ENCODE peak calls at places on chromosome 6, in nine cellular contexts. X is stimulated activated CD8-positive, alpha-beta memory T cell treated with anti-CD3 and anti-CD28 coated beads, Interleukin-2, amount 100 ng/mL, for 48 hours; Y is HuH-7.5; W is astrocyte; N is Calu3; G is HTR-8/SVneo; C is Ammon's horn; P is transverse colon; Q is ELR. K is an unnamed sample.

GRCh38 chr6:105978113-105978512 is 108.0 kb upstream of the PRDM1 start:
- DNase-seq in G (no peak), Q (no peak), N (no peak), X (no peak), Y (no peak), W (no peak), P (no peak), C (no peak), K (no peak)

GRCh38 chr6:34922177-34922663 is 33.2 kb downstream of the ANKS1A start:
- DNase-seq in G (no peak), Q (peak), Y (no peak), W (peak), P (no peak), N (no peak), C (no peak), X (no peak), K (no peak)

GRCh38 chr6:2651966-2652365 is 98.8 kb downstream of the MYLK4 start:
- DNase-seq in P (no peak), C (no peak), N (no peak), Q (peak), W (no peak), Y (no peak), X (no peak), G (no peak), K (no peak)

GRCh38 chr6:35663001-35663400 is 25.7 kb downstream of the FKBP5 start:
- DNase-seq in W (no peak), Y (no peak), Q (peak), G (no peak), C (peak), X (no peak), N (no peak), P (no peak), K (no peak)

GRCh38 chr6:132190815-132191175 is 210.5 kb downstream of the MOXD1 start:
- DNase-seq in Q (peak), X (no peak), Y (no peak), W (peak), G (no peak), P (no peak), C (peak), N (no peak), K (no peak)

GRCh38 chr6:136526196-136526930 is 23.9 kb downstream of the MAP7 start:
- DNase-seq in X (no peak), P (no peak), W (peak), G (no peak), N (no peak), Q (peak), Y (no peak), C (peak), K (peak)

GRCh38 chr6:142481466-142481865 is 179.7 kb downstream of the ADGRG6 start:
- DNase-seq in C (no peak), N (no peak), Q (no peak), W (no peak), X (no peak), Y (no peak), P (no peak), G (no peak), K (no peak)

GRCh38 chr6:16358531-16359138 is 120.2 kb downstream of the GMPR start:
- DNase-seq in C (no peak), G (no peak), Q (no peak), W (no peak), P (peak), N (no peak), X (no peak), Y (no peak), K (no peak)

GRCh38 chr6:43713611-43714310 is 26.2 kb upstream of the MRPS18A start:
- DNase-seq in P (no peak), N (no peak), X (no peak), Y (no peak), G (no peak), W (no peak), C (no peak), Q (no peak), K (no peak)

GRCh38 chr6:49835140-49835539 is 31.2 kb downstream of the CRISP1 start:
- DNase-seq in N (no peak), W (no peak), Q (no peak), Y (no peak), C (no peak), G (no peak), P (no peak), X (no peak), K (no peak)

GRCh38 chr6:169966312-169967181 is 215.1 kb downstream of the ERMARD start:
- DNase-seq in W (no peak), Y (no peak), Q (no peak), P (peak), G (no peak), C (no peak), N (no peak), X (no peak), K (peak)

GRCh38 chr6:44731485-44732095 is 344.1 kb downstream of the CDC5L start:
- DNase-seq in N (no peak), C (no peak), P (no peak), W (peak), G (no peak), X (no peak), Y (no peak), Q (peak), K (no peak)

GRCh38 chr6:5684320-5684719 is 322.4 kb downstream of the NRN1 start:
- DNase-seq in G (no peak), Q (no peak), P (no peak), Y (no peak), X (no peak), N (no peak), W (peak), C (no peak), K (no peak)

GRCh38 chr6:142819603-142820335 is 125.2 kb downstream of the HIVEP2 start:
- DNase-seq in C (no peak), Y (no peak), G (no peak), N (no peak), X (no peak), Q (peak), W (peak), P (no peak), K (no peak)

GRCh38 chr6:88499436-88499835 is 333.3 kb upstream of the CNR1 start:
- DNase-seq in P (no peak), C (no peak), Y (no peak), X (no peak), N (no peak), G (no peak), W (no peak), Q (no peak), K (no peak)

GRCh38 chr6:158039178-158039557 is 57.5 kb downstream of the SYNJ2 start:
- DNase-seq in C (no peak), X (no peak), W (peak), N (no peak), G (no peak), Q (peak), P (peak), Y (no peak), K (no peak)

GRCh38 chr6:141675957-141676356 is 456.8 kb upstream of the GJE1 start:
- DNase-seq in P (no peak), G (no peak), N (no peak), W (no peak), Q (peak), Y (no peak), C (no peak), X (no peak), K (no peak)

GRCh38 chr6:128491643-128492206 is 28.7 kb downstream of the PTPRK start:
- DNase-seq in N (no peak), W (peak), P (no peak), C (peak), X (no peak), G (no peak), Y (no peak), Q (no peak), K (no peak)

GRCh38 chr6:126051739-126052138 is 65.4 kb downstream of the TRMT11 start:
- DNase-seq in G (no peak), N (no peak), C (no peak), W (no peak), Q (no peak), Y (no peak), P (no peak), X (no peak), K (no peak)

GRCh38 chr6:44226368-44227137 is 3.2 kb downstream of the SLC29A1 start:
- DNase-seq in X (no peak), Q (no peak), C (no peak), G (no peak), W (no peak), N (no peak), Y (no peak), P (no peak), K (no peak)

GRCh38 chr6:88914180-88914579 is 49.2 kb downstream of the RNGTT start:
- DNase-seq in W (peak), N (no peak), G (no peak), Y (no peak), P (no peak), X (no peak), Q (no peak), C (no peak), K (no peak)

K was measured in stomach.